ENCODE peak calls at places on chromosome 21, in four cellular contexts. One of them, this sample, is unnamed.

GRCh38 chr21:38273745-38274544 is 17.2 kb downstream of the KCNJ15 start:
- DNase-seq in hippocampal formation: no peak
- DNase-seq in astrocyte of the hippocampus: no peak
- DNase-seq in RPMI8226: no peak
- DNase-seq in this sample: no peak

GRCh38 chr21:42590431-42591131 is 62.8 kb upstream of the PDE9A start:
- DNase-seq in hippocampal formation: no peak
- DNase-seq in astrocyte of the hippocampus: no peak
- DNase-seq in RPMI8226: no peak
- DNase-seq in this sample: no peak

GRCh38 chr21:36288651-36289243 is 31.2 kb upstream of the MORC3 start:
- DNase-seq in hippocampal formation: no peak
- DNase-seq in astrocyte of the hippocampus: no peak
- DNase-seq in RPMI8226: no peak
- DNase-seq in this sample: no peak

GRCh38 chr21:31162827-31163226 is 124.6 kb upstream of the KRTAP19-8 start:
- DNase-seq in hippocampal formation: no peak
- DNase-seq in astrocyte of the hippocampus: peak
- DNase-seq in RPMI8226: no peak
- DNase-seq in this sample: peak

GRCh38 chr21:34129971-34130597 is 56.7 kb downstream of the MRPS6 start:
- DNase-seq in hippocampal formation: no peak
- DNase-seq in astrocyte of the hippocampus: peak
- DNase-seq in RPMI8226: no peak
- DNase-seq in this sample: no peak

GRCh38 chr21:43193651-43194302 is 25.0 kb downstream of the CRYAA start:
- DNase-seq in hippocampal formation: no peak
- DNase-seq in astrocyte of the hippocampus: peak
- DNase-seq in RPMI8226: no peak
- DNase-seq in this sample: peak

GRCh38 chr21:44368711-44369446 is 15.5 kb downstream of the TRPM2 start:
- DNase-seq in hippocampal formation: no peak
- DNase-seq in astrocyte of the hippocampus: no peak
- DNase-seq in RPMI8226: no peak
- DNase-seq in this sample: peak

GRCh38 chr21:39714331-39714730 is 30.7 kb upstream of the IGSF5 start:
- DNase-seq in hippocampal formation: no peak
- DNase-seq in astrocyte of the hippocampus: no peak
- DNase-seq in RPMI8226: no peak
- DNase-seq in this sample: no peak

GRCh38 chr21:15894596-15894995 is 164.8 kb downstream of the USP25 start:
- DNase-seq in hippocampal formation: peak
- DNase-seq in astrocyte of the hippocampus: peak
- DNase-seq in RPMI8226: no peak
- DNase-seq in this sample: peak

GRCh38 chr21:43815107-43815742 is 25.8 kb downstream of the RRP1 start:
- DNase-seq in hippocampal formation: no peak
- DNase-seq in astrocyte of the hippocampus: no peak
- DNase-seq in RPMI8226: peak
- DNase-seq in this sample: no peak

GRCh38 chr21:44875341-44875740 is 1.9 kb upstream of the PTTG1IP start:
- DNase-seq in hippocampal formation: no peak
- DNase-seq in astrocyte of the hippocampus: peak
- DNase-seq in RPMI8226: peak
- DNase-seq in this sample: peak

GRCh38 chr21:30340714-30341573 is 3.5 kb upstream of the KRTAP27-1 start:
- DNase-seq in hippocampal formation: no peak
- DNase-seq in astrocyte of the hippocampus: peak
- DNase-seq in RPMI8226: peak
- DNase-seq in this sample: peak

GRCh38 chr21:15839026-15839425 is 109.2 kb downstream of the USP25 start:
- DNase-seq in hippocampal formation: no peak
- DNase-seq in astrocyte of the hippocampus: peak
- DNase-seq in RPMI8226: no peak
- DNase-seq in this sample: no peak

GRCh38 chr21:14995695-14996490 is 68.9 kb downstream of the NRIP1 start:
- DNase-seq in hippocampal formation: no peak
- DNase-seq in astrocyte of the hippocampus: peak
- DNase-seq in RPMI8226: no peak
- DNase-seq in this sample: no peak

GRCh38 chr21:39057121-39057520 is 126.1 kb downstream of the PSMG1 start:
- DNase-seq in hippocampal formation: no peak
- DNase-seq in astrocyte of the hippocampus: no peak
- DNase-seq in RPMI8226: peak
- DNase-seq in this sample: no peak

GRCh38 chr21:38955495-38955894 is 149.8 kb downstream of the ETS2 start:
- DNase-seq in hippocampal formation: no peak
- DNase-seq in astrocyte of the hippocampus: peak
- DNase-seq in RPMI8226: peak
- DNase-seq in this sample: peak

GRCh38 chr21:25568230-25568629 is 39.1 kb downstream of the MRPL39 start:
- DNase-seq in hippocampal formation: no peak
- DNase-seq in astrocyte of the hippocampus: peak
- DNase-seq in RPMI8226: no peak
- DNase-seq in this sample: peak

GRCh38 chr21:34022557-34023335 is 50.6 kb upstream of the MRPS6 start:
- DNase-seq in hippocampal formation: no peak
- DNase-seq in astrocyte of the hippocampus: peak
- DNase-seq in RPMI8226: peak
- DNase-seq in this sample: no peak

GRCh38 chr21:32256873-32257620 is 21.8 kb downstream of the MIS18A start:
- DNase-seq in hippocampal formation: peak
- DNase-seq in astrocyte of the hippocampus: peak
- DNase-seq in RPMI8226: peak
- DNase-seq in this sample: peak

GRCh38 chr21:15121655-15122120 is 56.9 kb upstream of the NRIP1 start:
- DNase-seq in hippocampal formation: no peak
- DNase-seq in astrocyte of the hippocampus: peak
- DNase-seq in RPMI8226: peak
- DNase-seq in this sample: no peak

GRCh38 chr21:39911792-39912191 is 44.6 kb downstream of the PCP4 start:
- DNase-seq in hippocampal formation: no peak
- DNase-seq in astrocyte of the hippocampus: no peak
- DNase-seq in RPMI8226: no peak
- DNase-seq in this sample: no peak

GRCh38 chr21:17673261-17674020 is 60.7 kb upstream of the BTG3 start:
- DNase-seq in hippocampal formation: no peak
- DNase-seq in astrocyte of the hippocampus: peak
- DNase-seq in RPMI8226: no peak
- DNase-seq in this sample: peak

This sample was measured in AG20443.